ENCODE peak calls at places on chromosomes 7 and 10, in six cellular contexts. Z, U, F, A, Y and H are unnamed samples.

GRCh38 chr10:94293344-94293743 is 69.4 kb downstream of the NOC3L start:
- DNase-seq in Z (no peak), U (peak), F (no peak), A (no peak), Y (no peak), H (no peak)

GRCh38 chr10:130707389-130707979 is 571.3 kb downstream of the GLRX3 start:
- DNase-seq in Z (no peak), U (no peak), F (no peak), A (no peak), Y (no peak), H (no peak)

GRCh38 chr7:55019691-55020480 is 1.1 kb downstream of the EGFR start:
- DNase-seq in Z (no peak), U (peak), F (peak), A (peak), Y (no peak), H (no peak)

GRCh38 chr10:125064681-125065492 is 95.5 kb downstream of the CTBP2 start:
- DNase-seq in Z (no peak), U (peak), F (peak), A (peak), Y (no peak), H (peak)

GRCh38 chr10:72812798-72813430 is 80.6 kb upstream of the OIT3 start:
- DNase-seq in Z (peak), U (peak), F (no peak), A (no peak), Y (peak), H (peak)

GRCh38 chr10:116796469-116796868 is 52.8 kb upstream of the ENO4 start:
- DNase-seq in Z (no peak), U (no peak), F (peak), A (no peak), Y (no peak), H (no peak)

GRCh38 chr7:100544949-100545635 is 6.1 kb downstream of the AGFG2 start:
- DNase-seq in Z (no peak), U (peak), F (no peak), A (no peak), Y (no peak), H (no peak)

GRCh38 chr7:118029881-118030422 is 154.0 kb upstream of the LSM8 start:
- DNase-seq in Z (no peak), U (no peak), F (no peak), A (no peak), Y (no peak), H (no peak)

GRCh38 chr10:209357-209756 is 74.1 kb downstream of the ZMYND11 start:
- DNase-seq in Z (peak), U (peak), F (no peak), A (no peak), Y (no peak), H (no peak)

GRCh38 chr10:17147884-17148494 is 18.4 kb upstream of the CUBN start:
- DNase-seq in Z (peak), U (peak), F (peak), A (no peak), Y (no peak), H (no peak)

GRCh38 chr7:14351167-14351566 is 361.7 kb upstream of the ETV1 start:
- DNase-seq in Z (no peak), U (peak), F (no peak), A (no peak), Y (no peak), H (no peak)

GRCh38 chr7:155509725-155510551 is 36.4 kb downstream of the CNPY1 start:
- DNase-seq in Z (no peak), U (no peak), F (no peak), A (no peak), Y (no peak), H (no peak)

GRCh38 chr10:97659589-97659988 is 19.1 kb downstream of the PI4K2A start:
- DNase-seq in Z (no peak), U (peak), F (no peak), A (no peak), Y (no peak), H (peak)

GRCh38 chr10:124225468-124226270 is 132.3 kb upstream of the CHST15 start:
- DNase-seq in Z (no peak), U (no peak), F (peak), A (peak), Y (no peak), H (no peak)

GRCh38 chr7:1301054-1301811 is 68.6 kb downstream of the UNCX start:
- DNase-seq in Z (no peak), U (no peak), F (no peak), A (peak), Y (no peak), H (no peak)

GRCh38 chr10:17094844-17095243 is 34.8 kb downstream of the CUBN start:
- DNase-seq in Z (no peak), U (no peak), F (no peak), A (no peak), Y (no peak), H (no peak)

GRCh38 chr7:97421307-97421905 is 303.9 kb downstream of the SDHAF3 start:
- DNase-seq in Z (no peak), U (no peak), F (no peak), A (no peak), Y (no peak), H (no peak)

GRCh38 chr10:63554666-63555065 is 33.5 kb downstream of the REEP3 start:
- DNase-seq in Z (peak), U (peak), F (no peak), A (no peak), Y (no peak), H (peak)

GRCh38 chr7:42461537-42461936 is 224.5 kb upstream of the GLI3 start:
- DNase-seq in Z (no peak), U (no peak), F (no peak), A (no peak), Y (no peak), H (no peak)

GRCh38 chr7:35908305-35909223 is 107.7 kb downstream of the SEPTIN7 start:
- DNase-seq in Z (no peak), U (peak), F (no peak), A (peak), Y (no peak), H (no peak)

GRCh38 chr10:131166486-131166885 is 145.0 kb downstream of the TCERG1L start:
- DNase-seq in Z (no peak), U (no peak), F (no peak), A (no peak), Y (no peak), H (no peak)

GRCh38 chr10:125114761-125115391 is 45.5 kb downstream of the CTBP2 start:
- DNase-seq in Z (peak), U (peak), F (no peak), A (peak), Y (no peak), H (no peak)

GRCh38 chr10:6136215-6137201 is 47.7 kb downstream of the RBM17 start:
- DNase-seq in Z (peak), U (peak), F (no peak), A (no peak), Y (no peak), H (peak)

GRCh38 chr7:12703881-12704280 is 16.4 kb downstream of the ARL4A start:
- DNase-seq in Z (no peak), U (peak), F (no peak), A (no peak), Y (no peak), H (no peak)

GRCh38 chr7:36515847-36516246 is 126.2 kb downstream of the ANLN start:
- DNase-seq in Z (no peak), U (no peak), F (no peak), A (no peak), Y (no peak), H (no peak)

GRCh38 chr10:46552526-46553237 is 3.8 kb downstream of the GPRIN2 start:
- DNase-seq in Z (no peak), U (no peak), F (peak), A (peak), Y (no peak), H (no peak)

GRCh38 chr10:21519981-21520436 is 5.5 kb downstream of the SKIDA1 start:
- DNase-seq in Z (peak), U (peak), F (no peak), A (no peak), Y (no peak), H (no peak)

GRCh38 chr7:148121426-148121825 is 469.1 kb upstream of the C7orf33 start:
- DNase-seq in Z (no peak), U (no peak), F (no peak), A (no peak), Y (no peak), H (no peak)

GRCh38 chr7:43952028-43952427 is 25.8 kb downstream of the UBE2D4 start:
- DNase-seq in Z (no peak), U (no peak), F (no peak), A (no peak), Y (no peak), H (no peak)

GRCh38 chr7:149422914-149423285 is 38.0 kb downstream of the ZNF777 start:
- DNase-seq in Z (no peak), U (no peak), F (no peak), A (no peak), Y (no peak), H (no peak)

GRCh38 chr7:29355388-29355787 is 160.8 kb downstream of the CHN2 start:
- DNase-seq in Z (no peak), U (no peak), F (no peak), A (no peak), Y (no peak), H (no peak)

GRCh38 chr7:91554893-91555292 is 290.7 kb downstream of the FZD1 start:
- DNase-seq in Z (no peak), U (no peak), F (no peak), A (no peak), Y (no peak), H (no peak)

GRCh38 chr7:19099194-19099593 is 18.2 kb downstream of the TWIST1 start:
- DNase-seq in Z (no peak), U (no peak), F (no peak), A (no peak), Y (no peak), H (no peak)

GRCh38 chr7:45625714-45626440 is 51.7 kb downstream of the ADCY1 start:
- DNase-seq in Z (no peak), U (no peak), F (no peak), A (no peak), Y (no peak), H (no peak)

GRCh38 chr7:8143151-8143874 is 118.7 kb downstream of the ICA1 start:
- DNase-seq in Z (no peak), U (no peak), F (no peak), A (peak), Y (no peak), H (no peak)

DNA sequence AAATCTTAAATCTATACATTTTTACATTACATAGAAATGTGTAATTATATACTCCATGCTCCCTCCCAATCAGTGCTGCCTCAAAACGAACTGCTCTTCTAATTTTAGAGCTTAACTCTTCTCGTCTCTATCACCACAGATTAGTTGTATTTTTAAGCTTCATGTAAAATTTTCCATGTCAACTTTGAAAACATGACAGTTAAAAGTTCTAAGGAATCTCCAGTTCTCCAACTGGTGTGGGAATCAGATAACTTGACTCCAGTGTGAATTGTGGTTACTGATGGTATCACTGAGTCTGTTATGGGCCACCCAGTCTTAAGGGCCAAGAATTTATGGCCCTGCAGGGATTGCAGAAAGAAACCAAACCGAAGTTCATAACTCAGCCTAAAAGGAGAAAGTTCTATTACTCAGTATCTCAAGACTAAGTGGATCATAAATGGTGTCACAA is 31.7 kb upstream of the KMT2E start:
- DNase-seq in Z (no peak), U (peak), F (no peak), A (no peak), Y (no peak), H (no peak)
- H3K4me3 ChIP-seq in Z (no peak), U (no peak), F (no peak), A (peak), Y (peak), H (no peak)

DNA sequence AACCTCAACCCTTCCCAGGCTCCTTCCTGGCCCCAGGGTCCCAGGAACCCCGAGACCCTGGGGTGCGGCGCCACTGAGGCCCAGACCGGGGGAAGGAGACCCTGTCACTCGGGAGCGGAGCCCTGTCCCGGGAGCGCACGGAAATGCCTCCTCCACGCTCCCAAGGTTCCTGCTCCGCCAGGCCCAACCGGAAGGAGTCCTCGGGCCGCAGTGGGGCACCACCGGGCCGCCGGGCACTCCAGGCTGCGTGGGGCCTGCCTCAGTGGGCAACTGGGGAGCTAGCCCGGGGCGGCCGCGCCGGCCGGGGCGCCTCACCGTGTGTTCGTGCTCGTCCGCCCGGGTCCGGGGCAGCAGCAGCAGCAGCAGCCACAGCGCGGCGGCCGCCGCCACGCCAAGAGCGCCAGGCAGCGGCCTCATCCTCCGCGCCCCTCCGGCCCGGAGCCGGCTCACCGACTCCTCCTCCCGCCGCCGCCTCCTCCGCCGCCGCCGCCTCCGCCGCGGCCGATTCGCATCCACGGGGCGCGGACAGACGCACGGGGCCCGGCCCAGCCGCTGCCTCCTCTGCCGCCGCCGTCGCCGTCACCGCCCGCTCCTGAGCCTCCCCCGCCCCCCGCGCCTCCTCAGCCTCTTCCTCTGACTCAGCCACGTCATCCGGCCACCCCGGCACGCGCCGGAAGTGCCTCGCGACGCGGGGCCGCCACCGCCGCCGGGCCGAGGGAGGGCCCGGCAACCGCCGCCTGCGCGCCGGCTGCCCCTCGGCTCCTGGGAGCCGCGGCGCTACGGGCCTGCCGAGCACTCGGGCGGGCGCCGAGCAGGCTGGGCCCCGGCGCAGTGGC is at the start of gene TM9SF3:
- DNase-seq in Z (peak), U (peak), F (peak), A (peak), Y (no peak), H (peak)
- TF ChIP-seq CTCF in Z (peak), U (no peak), F (no peak), A (no peak), Y (peak), H (no peak)

GRCh38 chr7:140230862-140231778 is 54.3 kb upstream of the KDM7A start:
- DNase-seq in Z (peak), U (peak), F (peak), A (peak), Y (no peak), H (no peak)

GRCh38 chr7:140232959-140233649 is 56.3 kb upstream of the KDM7A start:
- DNase-seq in Z (no peak), U (no peak), F (no peak), A (no peak), Y (no peak), H (no peak)

GRCh38 chr7:140230517-140230861 is 53.7 kb upstream of the KDM7A start:
- DNase-seq in Z (no peak), U (no peak), F (no peak), A (peak), Y (no peak), H (no peak)

GRCh38 chr7:140229591-140230516 is 53.1 kb upstream of the KDM7A start:
- DNase-seq in Z (no peak), U (no peak), F (no peak), A (no peak), Y (no peak), H (no peak)

GRCh38 chr7:140231779-140232491 is 55.2 kb upstream of the KDM7A start:
- DNase-seq in Z (no peak), U (no peak), F (no peak), A (no peak), Y (no peak), H (no peak)
- H3K4me3 ChIP-seq in Z (no peak), U (peak), F (peak), A (peak), Y (peak), H (no peak)

DNA sequence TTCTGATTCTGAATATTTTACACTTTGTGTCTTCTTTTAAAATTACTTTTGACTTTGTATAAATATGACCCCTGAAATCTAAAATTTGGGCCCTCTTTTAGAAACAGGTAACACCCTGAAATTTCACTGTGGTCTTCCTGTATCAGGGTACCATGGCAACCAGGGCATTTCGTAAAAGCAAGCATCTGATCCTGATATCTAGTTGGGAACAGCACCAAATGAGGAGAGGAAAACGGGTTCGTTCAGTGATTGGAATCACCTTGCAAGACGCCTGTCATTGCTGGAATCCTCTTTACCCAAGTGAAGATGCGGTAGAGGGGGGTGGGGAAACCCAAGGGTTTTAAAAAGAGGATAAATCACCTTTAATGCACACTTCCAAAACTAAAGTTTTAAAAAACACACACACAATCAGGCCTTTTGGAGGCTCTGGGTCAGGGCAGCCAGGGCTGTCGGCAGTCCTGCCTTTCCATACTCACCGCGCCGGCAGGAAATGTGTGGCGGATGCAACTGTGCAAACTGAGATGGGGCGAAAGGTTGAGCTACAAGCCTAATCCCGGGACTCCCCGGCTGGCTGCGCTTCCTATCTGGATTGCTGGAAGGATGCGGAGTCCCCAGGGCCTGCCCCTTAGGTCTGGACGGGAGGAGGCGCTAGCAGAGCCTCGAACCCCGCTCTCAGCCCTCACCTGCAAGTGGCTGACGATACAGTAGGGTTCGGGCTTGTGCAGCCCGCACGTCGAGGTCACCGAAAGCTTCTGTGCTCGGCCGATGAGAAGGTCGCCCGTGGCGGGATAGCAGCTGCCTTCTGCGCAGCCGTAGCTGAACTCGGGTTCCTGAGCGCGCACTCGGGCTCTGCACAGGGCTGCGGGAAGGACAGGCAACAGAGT is 1.8 kb downstream of the LAMB1 start:
- DNase-seq in Z (no peak), U (peak), F (peak), A (peak), Y (no peak), H (no peak)
- TF ChIP-seq CTCF in Z (peak), U (peak), F (no peak), A (no peak), Y (peak), H (peak)

GRCh38 chr7:128739048-128739962 is at the start of gene CALU:
- DNase-seq in Z (peak), U (peak), F (peak), A (peak), Y (peak), H (peak)

GRCh38 chr7:128739990-128740682 is 977 bp downstream of the CALU start:
- DNase-seq in Z (no peak), U (no peak), F (no peak), A (no peak), Y (no peak), H (no peak)

GRCh38 chr7:128742206-128742605 is 3.0 kb downstream of the CALU start:
- DNase-seq in Z (no peak), U (peak), F (no peak), A (no peak), Y (peak), H (peak)

GRCh38 chr7:128741491-128741890 is 2.3 kb downstream of the CALU start:
- DNase-seq in Z (no peak), U (no peak), F (no peak), A (no peak), Y (no peak), H (no peak)

GRCh38 chr7:128740996-128741395 is 1.8 kb downstream of the CALU start:
- DNase-seq in Z (no peak), U (peak), F (no peak), A (no peak), Y (no peak), H (no peak)
- H3K4me3 ChIP-seq in Z (peak), U (peak), F (no peak), A (peak), Y (peak), H (peak)